ENCODE peak calls at places on chromosomes 7 and 10, in eight cellular contexts. One of them, this sample, is unnamed.

GRCh38 chr10:97640868-97641811 is 669 bp downstream of the PI4K2A start:
- DNase-seq in astrocyte: peak
- DNase-seq in IMR-90: peak
- DNase-seq in brain microvascular endothelial cell: peak
- DNase-seq in colonic mucosa: peak
- DNase-seq in upper lobe of right lung: peak
- DNase-seq in fibroblast of lung: peak
- DNase-seq in tibial nerve: no peak
- DNase-seq in this sample: no peak

GRCh38 chr7:3011211-3011852 is 32.3 kb downstream of the CARD11 start:
- DNase-seq in astrocyte: no peak
- DNase-seq in IMR-90: no peak
- DNase-seq in brain microvascular endothelial cell: no peak
- DNase-seq in colonic mucosa: no peak
- DNase-seq in upper lobe of right lung: no peak
- DNase-seq in fibroblast of lung: no peak
- DNase-seq in tibial nerve: no peak
- DNase-seq in this sample: no peak

GRCh38 chr10:104330168-104331117 is 7.8 kb downstream of the ITPRIP start:
- DNase-seq in astrocyte: peak
- DNase-seq in IMR-90: peak
- DNase-seq in brain microvascular endothelial cell: peak
- DNase-seq in colonic mucosa: no peak
- DNase-seq in upper lobe of right lung: no peak
- DNase-seq in fibroblast of lung: peak
- DNase-seq in tibial nerve: peak
- DNase-seq in this sample: no peak

GRCh38 chr10:127737563-127738511 is 852 bp downstream of the FOXI2 start:
- DNase-seq in astrocyte: no peak
- DNase-seq in IMR-90: no peak
- DNase-seq in brain microvascular endothelial cell: no peak
- DNase-seq in colonic mucosa: no peak
- DNase-seq in upper lobe of right lung: no peak
- DNase-seq in fibroblast of lung: no peak
- DNase-seq in tibial nerve: no peak
- DNase-seq in this sample: no peak

GRCh38 chr7:25124485-25125136 is 449 bp downstream of the CYCS start:
- DNase-seq in astrocyte: peak
- DNase-seq in IMR-90: no peak
- DNase-seq in brain microvascular endothelial cell: no peak
- DNase-seq in colonic mucosa: no peak
- DNase-seq in upper lobe of right lung: no peak
- DNase-seq in fibroblast of lung: no peak
- DNase-seq in tibial nerve: no peak
- DNase-seq in this sample: no peak

GRCh38 chr10:70617798-70618568 is 15.4 kb upstream of the PRF1 start:
- DNase-seq in astrocyte: peak
- DNase-seq in IMR-90: peak
- DNase-seq in brain microvascular endothelial cell: peak
- DNase-seq in colonic mucosa: no peak
- DNase-seq in upper lobe of right lung: no peak
- DNase-seq in fibroblast of lung: peak
- DNase-seq in tibial nerve: no peak
- DNase-seq in this sample: peak

GRCh38 chr7:8605227-8605626 is 171.8 kb downstream of the NXPH1 start:
- DNase-seq in astrocyte: no peak
- DNase-seq in IMR-90: no peak
- DNase-seq in brain microvascular endothelial cell: no peak
- DNase-seq in colonic mucosa: no peak
- DNase-seq in upper lobe of right lung: no peak
- DNase-seq in fibroblast of lung: no peak
- DNase-seq in tibial nerve: no peak
- DNase-seq in this sample: no peak

GRCh38 chr10:106722524-106722923 is 442.0 kb downstream of the SORCS1 start:
- DNase-seq in astrocyte: no peak
- DNase-seq in IMR-90: no peak
- DNase-seq in brain microvascular endothelial cell: no peak
- DNase-seq in colonic mucosa: peak
- DNase-seq in upper lobe of right lung: no peak
- DNase-seq in fibroblast of lung: no peak
- DNase-seq in tibial nerve: no peak
- DNase-seq in this sample: no peak

GRCh38 chr7:44131173-44132009 is 8.0 kb upstream of the POLD2 start:
- DNase-seq in astrocyte: no peak
- DNase-seq in IMR-90: no peak
- DNase-seq in brain microvascular endothelial cell: no peak
- DNase-seq in colonic mucosa: no peak
- DNase-seq in upper lobe of right lung: no peak
- DNase-seq in fibroblast of lung: no peak
- DNase-seq in tibial nerve: no peak
- DNase-seq in this sample: no peak

GRCh38 chr10:112429147-112429546 is 17.6 kb downstream of the ZDHHC6 start:
- DNase-seq in astrocyte: no peak
- DNase-seq in IMR-90: no peak
- DNase-seq in brain microvascular endothelial cell: no peak
- DNase-seq in colonic mucosa: no peak
- DNase-seq in upper lobe of right lung: no peak
- DNase-seq in fibroblast of lung: no peak
- DNase-seq in tibial nerve: no peak
- DNase-seq in this sample: no peak

GRCh38 chr10:35433851-35434426 is 97.6 kb downstream of the CCNY start:
- DNase-seq in astrocyte: peak
- DNase-seq in IMR-90: peak
- DNase-seq in brain microvascular endothelial cell: peak
- DNase-seq in colonic mucosa: no peak
- DNase-seq in upper lobe of right lung: no peak
- DNase-seq in fibroblast of lung: peak
- DNase-seq in tibial nerve: no peak
- DNase-seq in this sample: no peak

DNA sequence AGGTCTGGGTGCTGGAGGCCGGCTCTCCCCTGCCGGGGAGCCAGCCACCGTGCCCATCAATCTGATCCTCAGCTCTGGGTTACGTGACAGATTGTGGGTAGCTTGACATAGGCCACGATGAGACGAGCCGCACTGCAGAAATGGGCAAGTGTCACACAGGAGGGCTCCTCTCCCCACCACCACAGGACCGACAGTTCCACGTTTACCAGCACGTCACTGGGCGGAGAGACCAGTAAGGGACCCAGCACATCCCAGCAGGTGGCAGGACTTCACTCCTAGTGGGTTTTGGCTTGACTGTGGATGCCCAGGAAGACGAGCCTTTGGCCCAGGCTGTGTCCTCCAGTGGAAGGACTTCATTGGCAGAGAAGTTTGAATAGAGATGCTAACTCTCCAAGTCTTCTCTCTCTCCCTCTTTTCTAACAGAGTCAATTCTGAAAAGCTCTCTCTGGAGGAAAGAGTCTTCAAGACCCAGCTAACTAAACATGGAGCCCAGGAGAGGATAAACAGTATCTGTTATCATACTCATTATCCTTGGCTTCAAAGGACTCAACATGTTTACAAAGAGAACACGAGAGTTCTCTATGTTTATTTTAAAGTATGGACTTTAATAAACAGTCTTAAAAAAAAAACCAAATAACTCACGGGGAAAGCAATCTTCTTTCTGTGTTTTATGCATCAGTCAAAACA is 129.3 kb upstream of the JCAD start:
- DNase-seq in astrocyte: no peak
- DNase-seq in IMR-90: no peak
- DNase-seq in brain microvascular endothelial cell: no peak
- DNase-seq in colonic mucosa: no peak
- DNase-seq in upper lobe of right lung: no peak
- DNase-seq in fibroblast of lung: no peak
- DNase-seq in tibial nerve: no peak
- DNase-seq in this sample: no peak
- H3K27ac ChIP-seq in astrocyte: no peak
- H3K27ac ChIP-seq in IMR-90: peak
- H3K27ac ChIP-seq in brain microvascular endothelial cell: no peak
- H3K27ac ChIP-seq in colonic mucosa: no peak
- H3K27ac ChIP-seq in upper lobe of right lung: peak
- H3K27ac ChIP-seq in fibroblast of lung: no peak
- H3K27ac ChIP-seq in tibial nerve: no peak
- H3K27ac ChIP-seq in this sample: no peak

GRCh38 chr7:149561072-149561471 is 63.5 kb upstream of the ZNF746 start:
- DNase-seq in astrocyte: peak
- DNase-seq in IMR-90: no peak
- DNase-seq in brain microvascular endothelial cell: no peak
- DNase-seq in colonic mucosa: no peak
- DNase-seq in upper lobe of right lung: no peak
- DNase-seq in fibroblast of lung: peak
- DNase-seq in tibial nerve: no peak
- DNase-seq in this sample: no peak

GRCh38 chr7:149564340-149565095 is 66.9 kb upstream of the ZNF746 start:
- DNase-seq in astrocyte: no peak
- DNase-seq in IMR-90: no peak
- DNase-seq in brain microvascular endothelial cell: no peak
- DNase-seq in colonic mucosa: peak
- DNase-seq in upper lobe of right lung: no peak
- DNase-seq in fibroblast of lung: no peak
- DNase-seq in tibial nerve: no peak
- DNase-seq in this sample: no peak

GRCh38 chr7:149559711-149560110 is 62.1 kb upstream of the ZNF746 start:
- DNase-seq in astrocyte: peak
- DNase-seq in IMR-90: peak
- DNase-seq in brain microvascular endothelial cell: peak
- DNase-seq in colonic mucosa: no peak
- DNase-seq in upper lobe of right lung: no peak
- DNase-seq in fibroblast of lung: peak
- DNase-seq in tibial nerve: no peak
- DNase-seq in this sample: peak

GRCh38 chr7:149565096-149565382 is 67.4 kb upstream of the ZNF746 start:
- DNase-seq in astrocyte: no peak
- DNase-seq in IMR-90: no peak
- DNase-seq in brain microvascular endothelial cell: no peak
- DNase-seq in colonic mucosa: no peak
- DNase-seq in upper lobe of right lung: no peak
- DNase-seq in fibroblast of lung: no peak
- DNase-seq in tibial nerve: no peak
- DNase-seq in this sample: no peak

DNA sequence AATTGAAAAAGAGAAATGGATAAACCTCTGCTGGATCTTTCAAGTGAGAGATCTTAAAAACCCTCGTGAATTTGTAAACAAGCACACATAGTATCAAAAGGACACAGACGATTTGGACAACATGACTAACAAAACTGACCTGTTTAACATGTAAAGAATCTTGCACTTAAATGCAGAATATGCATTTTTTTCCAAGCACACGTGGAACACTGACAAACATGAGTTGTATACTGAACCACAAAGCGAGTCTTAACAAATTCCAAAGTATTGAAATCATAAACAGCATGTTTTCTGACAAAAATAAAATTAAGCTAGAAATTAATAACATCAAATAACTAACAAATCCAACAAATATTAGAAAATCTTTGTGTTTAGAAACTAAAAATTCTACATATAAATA is 65.0 kb upstream of the ZNF746 start:
- DNase-seq in astrocyte: peak
- DNase-seq in IMR-90: peak
- DNase-seq in brain microvascular endothelial cell: no peak
- DNase-seq in colonic mucosa: no peak
- DNase-seq in upper lobe of right lung: no peak
- DNase-seq in fibroblast of lung: peak
- DNase-seq in tibial nerve: no peak
- DNase-seq in this sample: no peak
- H3K27ac ChIP-seq in astrocyte: no peak
- H3K27ac ChIP-seq in IMR-90: no peak
- H3K27ac ChIP-seq in brain microvascular endothelial cell: no peak
- H3K27ac ChIP-seq in colonic mucosa: no peak
- H3K27ac ChIP-seq in upper lobe of right lung: no peak
- H3K27ac ChIP-seq in fibroblast of lung: no peak
- H3K27ac ChIP-seq in tibial nerve: no peak
- H3K27ac ChIP-seq in this sample: no peak

DNA sequence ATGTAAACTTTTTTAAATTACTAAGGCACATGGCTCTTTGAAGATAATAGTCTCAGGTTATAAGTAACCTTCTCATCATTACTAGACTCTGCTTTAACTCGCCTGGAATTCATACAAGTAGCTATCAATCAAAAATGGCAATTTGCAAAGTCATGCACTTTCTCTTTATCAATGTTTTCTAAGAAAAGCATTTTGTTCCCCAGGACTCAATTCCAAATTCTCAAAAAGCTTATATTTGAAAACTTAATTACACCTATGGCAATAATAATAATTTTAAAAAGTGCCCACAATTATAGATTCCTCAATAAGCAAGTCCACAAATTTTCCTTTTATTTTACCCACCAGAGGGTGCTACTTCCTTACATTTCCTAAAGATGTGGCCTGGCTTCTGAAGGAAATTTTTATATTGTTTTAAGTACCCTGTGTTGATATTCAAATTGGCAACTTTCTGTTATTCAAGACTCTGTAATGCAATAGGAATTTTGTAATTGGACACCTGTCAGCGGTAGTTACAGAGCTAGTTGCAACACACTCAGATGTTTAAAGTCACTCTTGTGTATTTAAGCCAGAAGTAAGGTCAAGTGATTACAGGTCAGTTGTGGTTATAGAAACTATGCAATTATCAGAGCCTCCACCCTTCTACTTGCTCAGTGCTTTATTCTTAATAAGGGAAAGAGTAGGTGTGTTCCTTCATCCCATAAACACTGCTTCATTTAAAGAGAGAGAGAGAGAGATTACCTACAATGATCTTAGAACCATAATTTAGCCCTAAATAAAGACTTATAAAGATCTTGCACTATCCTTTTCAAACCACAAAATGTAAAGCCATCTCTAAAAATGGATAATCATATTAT is 47.1 kb upstream of the HYAL4 start:
- DNase-seq in astrocyte: peak
- DNase-seq in IMR-90: peak
- DNase-seq in brain microvascular endothelial cell: peak
- DNase-seq in colonic mucosa: no peak
- DNase-seq in upper lobe of right lung: no peak
- DNase-seq in fibroblast of lung: peak
- DNase-seq in tibial nerve: no peak
- DNase-seq in this sample: peak
- H3K27ac ChIP-seq in astrocyte: no peak
- H3K27ac ChIP-seq in IMR-90: no peak
- H3K27ac ChIP-seq in brain microvascular endothelial cell: no peak
- H3K27ac ChIP-seq in colonic mucosa: peak
- H3K27ac ChIP-seq in upper lobe of right lung: peak
- H3K27ac ChIP-seq in fibroblast of lung: no peak
- H3K27ac ChIP-seq in tibial nerve: no peak
- H3K27ac ChIP-seq in this sample: peak

GRCh38 chr7:90688826-90689225 is 92.7 kb downstream of the CDK14 start:
- DNase-seq in astrocyte: no peak
- DNase-seq in IMR-90: no peak
- DNase-seq in brain microvascular endothelial cell: no peak
- DNase-seq in colonic mucosa: no peak
- DNase-seq in upper lobe of right lung: no peak
- DNase-seq in fibroblast of lung: no peak
- DNase-seq in tibial nerve: no peak
- DNase-seq in this sample: no peak
- H3K27ac ChIP-seq in astrocyte: no peak
- H3K27ac ChIP-seq in IMR-90: no peak
- H3K27ac ChIP-seq in brain microvascular endothelial cell: no peak
- H3K27ac ChIP-seq in colonic mucosa: no peak
- H3K27ac ChIP-seq in upper lobe of right lung: no peak
- H3K27ac ChIP-seq in fibroblast of lung: no peak
- H3K27ac ChIP-seq in tibial nerve: no peak
- H3K27ac ChIP-seq in this sample: no peak